ENCODE peak calls at places on chromosomes 6 and 20, in five cellular contexts. One of them, this sample, is unnamed.

GRCh38 chr6:85081102-85081501 is 316.7 kb upstream of the TBX18 start:
- DNase-seq in A549: no peak
- DNase-seq in HepG2: no peak
- DNase-seq in K562: no peak
- DNase-seq in GM12878: no peak
- DNase-seq in this sample: no peak

GRCh38 chr20:64051532-64052325 is 2.3 kb upstream of the SOX18 start:
- DNase-seq in A549: no peak
- DNase-seq in HepG2: no peak
- DNase-seq in K562: no peak
- DNase-seq in GM12878: no peak
- DNase-seq in this sample: no peak

GRCh38 chr6:164247106-164247505 is 832.6 kb downstream of the QKI start:
- DNase-seq in A549: no peak
- DNase-seq in HepG2: no peak
- DNase-seq in K562: no peak
- DNase-seq in GM12878: no peak
- DNase-seq in this sample: no peak

GRCh38 chr6:71349395-71349794 is 60.8 kb downstream of the OGFRL1 start:
- DNase-seq in A549: no peak
- DNase-seq in HepG2: peak; percentile 2
- DNase-seq in K562: peak; percentile 20
- DNase-seq in GM12878: no peak
- DNase-seq in this sample: peak; percentile 45

GRCh38 chr20:49517509-49518100 is 35.1 kb upstream of the KCNB1 start:
- DNase-seq in A549: no peak
- DNase-seq in HepG2: no peak
- DNase-seq in K562: no peak
- DNase-seq in GM12878: no peak
- DNase-seq in this sample: no peak

GRCh38 chr6:114989279-114989964 is 646.6 kb upstream of the HS3ST5 start:
- DNase-seq in A549: no peak
- DNase-seq in HepG2: no peak
- DNase-seq in K562: no peak
- DNase-seq in GM12878: no peak
- DNase-seq in this sample: peak; percentile 62

GRCh38 chr6:49050606-49051005 is 412.4 kb downstream of the MMUT start:
- DNase-seq in A549: no peak
- DNase-seq in HepG2: no peak
- DNase-seq in K562: no peak
- DNase-seq in GM12878: no peak
- DNase-seq in this sample: no peak

GRCh38 chr6:27168586-27169443 is 78.7 kb upstream of the PRSS16 start:
- DNase-seq in A549: no peak
- DNase-seq in HepG2: no peak
- DNase-seq in K562: no peak
- DNase-seq in GM12878: no peak
- DNase-seq in this sample: no peak

GRCh38 chr20:49268600-49269365 is 9.1 kb downstream of the ZNFX1 start:
- DNase-seq in A549: no peak
- DNase-seq in HepG2: no peak
- DNase-seq in K562: no peak
- DNase-seq in GM12878: no peak
- DNase-seq in this sample: no peak

GRCh38 chr20:53598140-53599038 is 4.8 kb upstream of the ZNF217 start:
- DNase-seq in A549: no peak
- DNase-seq in HepG2: no peak
- DNase-seq in K562: no peak
- DNase-seq in GM12878: no peak
- DNase-seq in this sample: no peak

GRCh38 chr6:42140051-42140450 is 2.4 kb downstream of the C6orf132 start:
- DNase-seq in A549: peak; percentile 46
- DNase-seq in HepG2: no peak
- DNase-seq in K562: no peak
- DNase-seq in GM12878: no peak
- DNase-seq in this sample: peak; percentile 79

GRCh38 chr6:28371280-28371679 is 21.5 kb downstream of the ZKSCAN3 start:
- DNase-seq in A549: no peak
- DNase-seq in HepG2: no peak
- DNase-seq in K562: no peak
- DNase-seq in GM12878: no peak
- DNase-seq in this sample: no peak

DNA sequence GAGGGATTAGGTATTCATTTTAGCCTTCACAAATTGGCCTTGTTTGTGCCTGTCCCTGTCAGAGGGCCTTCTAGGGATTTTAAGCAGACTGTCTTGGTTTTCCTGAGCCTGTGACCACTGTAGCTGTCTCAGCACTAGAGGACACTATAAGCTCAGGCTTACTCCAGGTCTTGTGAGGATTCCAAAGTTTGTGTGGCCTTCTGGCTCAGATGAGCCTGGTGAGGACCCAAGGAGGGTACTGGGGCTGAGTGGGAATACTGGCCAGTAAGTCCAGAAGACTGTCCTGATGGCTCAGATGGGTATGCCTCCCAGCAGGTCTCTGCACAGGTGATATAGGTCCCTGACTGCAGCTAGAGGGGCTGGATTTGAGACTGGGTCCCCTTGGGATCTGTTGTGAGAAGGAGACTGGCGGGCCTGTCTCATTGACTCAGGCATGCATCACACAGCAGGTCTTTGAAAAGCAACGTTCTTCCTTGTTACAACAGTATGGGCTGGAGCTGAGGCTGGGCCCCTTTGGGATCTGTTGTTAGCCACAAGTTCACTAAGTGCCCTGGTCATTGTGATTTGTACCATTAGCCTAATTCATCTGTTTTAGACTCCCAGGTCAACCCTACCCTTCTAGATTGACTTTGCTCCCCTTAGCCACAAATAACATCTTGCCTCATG is 26.3 kb upstream of the TFB1M start:
- DNase-seq in A549: no peak
- DNase-seq in HepG2: peak; percentile 76
- DNase-seq in K562: no peak
- DNase-seq in GM12878: no peak
- DNase-seq in this sample: peak; percentile 71
- TF ChIP-seq CTCF in A549: no peak
- TF ChIP-seq CTCF in HepG2: peak; percentile 84
- TF ChIP-seq CTCF in K562: no peak
- TF ChIP-seq CTCF in GM12878: peak; percentile 14
- TF ChIP-seq CTCF in this sample: peak; percentile 50

GRCh38 chr6:102488729-102489128 is 1095.2 kb downstream of the GRIK2 start:
- DNase-seq in A549: no peak
- DNase-seq in HepG2: no peak
- DNase-seq in K562: no peak
- DNase-seq in GM12878: no peak
- DNase-seq in this sample: no peak

GRCh38 chr6:102485480-102485879 is 1092.0 kb downstream of the GRIK2 start:
- DNase-seq in A549: no peak
- DNase-seq in HepG2: no peak
- DNase-seq in K562: no peak
- DNase-seq in GM12878: no peak
- DNase-seq in this sample: no peak
- TF ChIP-seq MYC in A549: no peak
- TF ChIP-seq MYC in HepG2: no peak
- TF ChIP-seq MYC in K562: no peak
- TF ChIP-seq MYC in GM12878: no peak
- TF ChIP-seq MYC in this sample: no peak

GRCh38 chr6:159594106-159594749 is 98.8 kb downstream of the SOD2 start:
- DNase-seq in A549: no peak
- DNase-seq in HepG2: no peak
- DNase-seq in K562: no peak
- DNase-seq in GM12878: no peak
- DNase-seq in this sample: no peak
- H3K4me3 ChIP-seq in A549: no peak overlapping the region
- H3K4me3 ChIP-seq in HepG2: no peak overlapping the region
- H3K4me3 ChIP-seq in K562: no peak overlapping the region
- H3K4me3 ChIP-seq in GM12878: no peak overlapping the region
- H3K4me3 ChIP-seq in this sample: no peak overlapping the region

GRCh38 chr6:44742201-44742600 is 354.7 kb downstream of the CDC5L start:
- DNase-seq in A549: no peak
- DNase-seq in HepG2: no peak
- DNase-seq in K562: no peak
- DNase-seq in GM12878: no peak
- DNase-seq in this sample: no peak
- TF ChIP-seq CTCF in A549: no peak
- TF ChIP-seq CTCF in HepG2: no peak
- TF ChIP-seq CTCF in K562: no peak
- TF ChIP-seq CTCF in GM12878: no peak
- TF ChIP-seq CTCF in this sample: no peak

GRCh38 chr6:52013035-52013434 is 74.4 kb downstream of the PKHD1 start:
- DNase-seq in A549: no peak
- DNase-seq in HepG2: no peak
- DNase-seq in K562: no peak
- DNase-seq in GM12878: no peak
- DNase-seq in this sample: no peak
- TF ChIP-seq MYC in A549: no peak
- TF ChIP-seq MYC in HepG2: no peak
- TF ChIP-seq MYC in K562: no peak
- TF ChIP-seq MYC in GM12878: no peak
- TF ChIP-seq MYC in this sample: no peak

DNA sequence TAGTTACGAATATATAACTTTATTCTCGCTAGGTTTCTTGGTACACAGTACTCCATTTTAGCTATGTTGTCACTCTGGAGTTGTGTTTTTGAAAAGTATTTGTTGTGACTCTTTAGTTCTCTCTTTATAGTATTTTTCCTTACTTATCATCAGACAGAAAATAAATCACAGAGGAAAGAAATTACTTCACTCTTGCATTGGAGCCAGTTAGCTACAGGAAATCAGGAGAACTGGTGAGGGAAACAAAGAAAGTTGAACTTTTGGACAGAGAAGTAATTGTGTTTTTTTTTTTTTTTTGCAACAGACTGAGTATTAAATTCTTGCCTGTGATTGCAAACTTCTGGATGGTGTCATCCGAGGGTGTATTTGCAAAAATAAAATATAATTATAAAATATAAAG is 34.0 kb downstream of the DSE start:
- DNase-seq in A549: no peak
- DNase-seq in HepG2: no peak
- DNase-seq in K562: no peak
- DNase-seq in GM12878: no peak
- DNase-seq in this sample: no peak
- H3K4me3 ChIP-seq in A549: no peak overlapping the region
- H3K4me3 ChIP-seq in HepG2: no peak overlapping the region
- H3K4me3 ChIP-seq in K562: no peak overlapping the region
- H3K4me3 ChIP-seq in GM12878: peak overlapping the region; percentile 43
- H3K4me3 ChIP-seq in this sample: no peak overlapping the region

GRCh38 chr6:593139-593906 is 63.6 kb downstream of the HUS1B start:
- DNase-seq in A549: peak; percentile 16
- DNase-seq in HepG2: peak; percentile 56
- DNase-seq in K562: peak; percentile 61
- DNase-seq in GM12878: peak; percentile 13
- DNase-seq in this sample: peak; percentile 73
- TF ChIP-seq CTCF in A549: peak; percentile 75
- TF ChIP-seq CTCF in HepG2: peak; percentile 72
- TF ChIP-seq CTCF in K562: peak; percentile 87
- TF ChIP-seq CTCF in GM12878: peak; percentile 42
- TF ChIP-seq CTCF in this sample: peak; percentile 41